ENCODE peak calls at places on chromosomes 6 and 20, in five cellular contexts. G is K562, Z is A549, B is HepG2, H is GM12878. R is an unnamed sample.

GRCh38 chr20:43667341-43668132 is 623 bp downstream of the MYBL2 start:
- DNase-seq in G (peak), Z (peak), B (no peak), H (no peak), R (peak)

GRCh38 chr6:109690373-109690739 is 646 bp downstream of the AK9 start:
- DNase-seq in G (peak), Z (peak), B (peak), H (no peak), R (peak)

GRCh38 chr6:52574709-52575489 is 2.0 kb downstream of the TRAM2 start:
- DNase-seq in G (peak), Z (no peak), B (no peak), H (peak), R (no peak)

GRCh38 chr6:43680583-43681120 is 6.9 kb downstream of the MRPS18A start:
- DNase-seq in G (no peak), Z (no peak), B (no peak), H (no peak), R (no peak)

GRCh38 chr6:49646942-49647341 is 10.3 kb upstream of the RHAG start:
- DNase-seq in G (no peak), Z (no peak), B (no peak), H (no peak), R (no peak)

GRCh38 chr20:63898882-63899558 is 4.1 kb downstream of the DNAJC5 start:
- DNase-seq in G (peak), Z (no peak), B (no peak), H (no peak), R (no peak)

GRCh38 chr6:18978330-18979128 is 591.4 kb downstream of the RNF144B start:
- DNase-seq in G (no peak), Z (peak), B (peak), H (no peak), R (peak)

GRCh38 chr6:34680802-34681515 is 15.6 kb downstream of the ILRUN start:
- DNase-seq in G (no peak), Z (peak), B (no peak), H (no peak), R (no peak)

GRCh38 chr6:90286884-90287488 is 9.7 kb downstream of the BACH2 start:
- DNase-seq in G (peak), Z (peak), B (peak), H (no peak), R (peak)

GRCh38 chr6:13708679-13709261 is 2.9 kb downstream of the RANBP9 start:
- DNase-seq in G (peak), Z (no peak), B (no peak), H (no peak), R (no peak)

DNA sequence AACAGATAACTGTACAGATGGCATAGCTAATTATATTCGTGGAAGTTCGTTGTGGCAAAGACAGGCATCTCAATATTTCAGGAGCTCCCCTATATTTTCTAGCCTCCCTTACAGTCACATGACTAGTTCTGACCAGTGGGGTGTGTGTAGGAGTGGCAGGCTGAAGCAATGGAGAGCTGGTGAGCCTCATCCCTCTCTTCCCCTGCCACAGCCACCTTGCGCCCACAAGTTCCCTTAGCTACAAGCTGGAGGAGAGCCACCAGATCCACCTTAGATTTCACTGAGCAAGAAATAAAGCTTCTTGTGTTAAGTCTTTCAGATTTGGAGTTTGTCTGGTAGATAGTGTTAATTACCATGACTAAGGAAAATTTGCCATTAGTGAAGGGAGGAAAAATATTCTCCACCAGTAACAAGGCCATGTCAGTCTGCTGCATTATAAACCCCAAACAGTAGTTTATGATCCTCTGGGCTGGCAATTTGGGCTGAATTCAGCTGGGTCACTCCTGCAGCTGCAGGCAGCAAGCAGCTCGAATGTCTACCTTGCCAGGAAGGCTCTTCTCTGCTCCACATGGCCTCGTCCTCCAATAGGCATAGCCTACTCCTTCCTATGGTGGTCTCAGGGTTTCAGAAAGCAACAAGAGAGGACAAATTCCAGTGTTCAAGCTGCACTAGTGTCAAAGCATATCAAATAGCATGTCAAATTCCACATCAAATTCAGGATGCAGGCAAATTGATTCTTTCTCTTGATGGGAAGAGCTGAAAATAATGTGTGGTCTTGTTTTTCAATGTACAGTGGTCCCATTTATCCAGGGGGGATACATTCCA is 7.4 kb upstream of the RBCK1 start:
- DNase-seq in G (peak), Z (peak), B (no peak), H (no peak), R (peak)
- TF ChIP-seq JUNB in G (no peak), Z (no peak), B (no peak), H (no peak), R (no peak)

DNA sequence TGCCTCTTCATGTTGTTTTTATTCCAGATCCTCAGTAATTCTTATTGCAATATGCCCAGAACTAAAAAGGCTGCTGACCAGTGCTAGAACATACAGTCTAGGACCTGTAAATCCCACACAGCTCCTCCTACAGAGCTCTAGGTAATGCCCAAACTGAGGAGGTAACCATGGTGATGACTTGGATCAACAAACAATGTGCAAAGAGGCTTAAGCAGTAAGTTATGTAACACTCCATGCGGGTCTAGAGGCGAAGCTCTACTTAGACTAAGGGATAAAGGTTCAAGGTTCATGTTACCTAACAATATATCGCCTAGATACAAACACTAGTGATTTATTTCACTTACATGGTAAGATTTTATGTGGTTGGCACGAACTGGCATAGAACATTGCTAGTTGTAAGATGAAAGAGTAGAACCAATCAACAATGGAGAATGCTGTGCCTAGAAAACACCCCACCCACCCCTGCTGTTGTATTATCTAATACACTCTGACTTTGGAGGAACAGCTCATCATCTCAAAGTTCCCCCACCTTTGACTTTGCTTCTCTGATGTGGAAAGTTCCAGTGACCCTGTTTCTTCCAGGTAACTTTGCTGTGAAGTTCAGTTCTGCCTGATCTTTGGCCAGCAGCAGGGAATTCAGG is 242.4 kb downstream of the ALDH8A1 start:
- DNase-seq in G (no peak), Z (peak), B (peak), H (no peak), R (peak)
- H3K4me2 ChIP-seq in G (no peak), Z (peak), B (no peak), H (no peak), R (no peak)

GRCh38 chr6:112027942-112028674 is 25.8 kb upstream of the CCN6 start:
- DNase-seq in G (no peak), Z (no peak), B (no peak), H (no peak), R (no peak)
- TF ChIP-seq REST in G (no peak), Z (no peak), B (no peak), H (no peak), R (no peak)

GRCh38 chr20:35267092-35267491 is 10.8 kb downstream of the MMP24OS start:
- DNase-seq in G (no peak), Z (no peak), B (no peak), H (no peak), R (no peak)

GRCh38 chr20:35271073-35271882 is 6.6 kb downstream of the MMP24OS start:
- DNase-seq in G (peak), Z (no peak), B (no peak), H (no peak), R (no peak)

GRCh38 chr20:35271904-35272303 is 6.0 kb downstream of the MMP24OS start:
- DNase-seq in G (no peak), Z (no peak), B (no peak), H (no peak), R (no peak)

GRCh38 chr20:35270021-35270902 is 7.7 kb downstream of the MMP24OS start:
- DNase-seq in G (no peak), Z (no peak), B (no peak), H (no peak), R (no peak)

DNA sequence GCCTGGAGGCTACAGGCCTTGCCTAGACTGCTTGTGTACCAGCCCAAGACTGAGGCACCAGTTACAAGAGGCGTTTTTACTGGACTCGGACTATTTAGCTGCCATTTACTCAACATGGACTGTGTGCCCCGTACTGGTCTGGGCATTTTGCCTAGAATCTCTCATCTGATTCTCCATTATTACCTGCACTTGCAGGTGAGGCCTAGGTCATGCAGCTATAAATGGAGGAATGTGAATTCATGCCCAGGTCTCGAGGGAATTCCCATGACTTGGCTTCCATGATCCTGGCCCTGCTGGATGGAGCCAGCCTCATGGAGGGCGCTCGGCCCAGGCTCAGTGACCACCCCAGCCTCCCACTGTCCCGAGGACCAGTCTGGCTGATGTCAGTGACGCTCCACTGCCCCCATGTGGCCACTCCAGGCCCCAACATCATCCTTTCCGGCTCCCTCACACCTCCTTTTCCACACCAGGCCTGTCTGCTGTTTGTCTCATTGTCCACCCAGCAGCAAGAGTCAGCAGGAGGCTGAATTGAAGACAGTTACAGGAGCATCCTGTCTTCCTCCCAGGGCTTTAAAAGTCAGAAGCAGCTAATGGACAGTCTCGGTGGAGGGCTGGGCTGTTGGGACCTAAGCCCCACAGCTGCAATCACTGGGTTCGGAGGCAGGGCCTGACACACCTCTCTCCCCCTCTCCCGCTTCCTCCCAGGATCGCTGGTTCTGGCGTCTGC is 8.7 kb downstream of the MMP24OS start:
- DNase-seq in G (peak), Z (peak), B (peak), H (no peak), R (peak)
- TF ChIP-seq JUNB in G (no peak), Z (no peak), B (no peak), H (no peak), R (no peak)

GRCh38 chr6:74133073-74133472 is 437.1 kb downstream of the CD109 start:
- DNase-seq in G (no peak), Z (no peak), B (no peak), H (no peak), R (no peak)

GRCh38 chr6:74137910-74138309 is 441.9 kb downstream of the CD109 start:
- DNase-seq in G (no peak), Z (peak), B (peak), H (no peak), R (peak)
- H3K4me2 ChIP-seq in G (no peak), Z (no peak), B (no peak), H (no peak), R (no peak)

GRCh38 chr6:115554060-115554459 is 506.6 kb downstream of the FRK start:
- DNase-seq in G (no peak), Z (no peak), B (no peak), H (no peak), R (peak)
- TF ChIP-seq REST in G (no peak), Z (no peak), B (no peak), H (no peak), R (no peak)

DNA sequence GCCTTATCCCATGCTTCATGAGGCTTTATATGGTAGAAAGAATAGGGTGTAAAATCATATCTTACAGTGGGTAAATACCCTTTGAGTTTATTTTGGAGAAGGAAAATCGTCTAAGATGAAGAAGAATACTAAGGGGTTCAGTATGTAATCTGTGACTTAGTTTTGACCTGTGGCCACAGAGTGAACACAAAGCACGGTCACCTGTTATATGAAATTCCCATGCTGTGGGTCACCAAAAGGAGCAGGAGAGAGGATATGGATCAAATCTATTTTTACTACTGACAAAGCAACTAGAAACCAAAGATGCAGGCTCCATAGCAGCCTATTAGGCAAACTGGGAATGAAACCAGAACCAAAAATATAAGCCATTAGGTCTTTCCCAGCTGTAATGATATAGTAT is 3.6 kb upstream of the HAO1 start:
- DNase-seq in G (no peak), Z (no peak), B (no peak), H (no peak), R (no peak)
- TF ChIP-seq JUNB in G (no peak), Z (no peak), B (no peak), H (no peak), R (no peak)

GRCh38 chr6:36694616-36695015 is 3.0 kb upstream of the RAB44 start:
- DNase-seq in G (no peak), Z (no peak), B (no peak), H (no peak), R (no peak)
- H3K4me2 ChIP-seq in G (no peak), Z (no peak), B (no peak), H (no peak), R (no peak)

GRCh38 chr6:29628419-29629281 is 4.3 kb downstream of the GABBR1 start:
- DNase-seq in G (peak), Z (peak), B (peak), H (no peak), R (peak)
- TF ChIP-seq REST in G (no peak), Z (no peak), B (no peak), H (no peak), R (no peak)

GRCh38 chr6:151084275-151084674 is 155.5 kb upstream of the AKAP12 start:
- DNase-seq in G (no peak), Z (no peak), B (no peak), H (no peak), R (no peak)

GRCh38 chr6:151088599-151088935 is 151.2 kb upstream of the AKAP12 start:
- DNase-seq in G (no peak), Z (no peak), B (no peak), H (no peak), R (no peak)

GRCh38 chr6:151091571-151091970 is 148.2 kb upstream of the AKAP12 start:
- DNase-seq in G (no peak), Z (no peak), B (no peak), H (no peak), R (no peak)

GRCh38 chr6:151089916-151090443 is 149.8 kb upstream of the AKAP12 start:
- DNase-seq in G (no peak), Z (no peak), B (no peak), H (no peak), R (peak)

DNA sequence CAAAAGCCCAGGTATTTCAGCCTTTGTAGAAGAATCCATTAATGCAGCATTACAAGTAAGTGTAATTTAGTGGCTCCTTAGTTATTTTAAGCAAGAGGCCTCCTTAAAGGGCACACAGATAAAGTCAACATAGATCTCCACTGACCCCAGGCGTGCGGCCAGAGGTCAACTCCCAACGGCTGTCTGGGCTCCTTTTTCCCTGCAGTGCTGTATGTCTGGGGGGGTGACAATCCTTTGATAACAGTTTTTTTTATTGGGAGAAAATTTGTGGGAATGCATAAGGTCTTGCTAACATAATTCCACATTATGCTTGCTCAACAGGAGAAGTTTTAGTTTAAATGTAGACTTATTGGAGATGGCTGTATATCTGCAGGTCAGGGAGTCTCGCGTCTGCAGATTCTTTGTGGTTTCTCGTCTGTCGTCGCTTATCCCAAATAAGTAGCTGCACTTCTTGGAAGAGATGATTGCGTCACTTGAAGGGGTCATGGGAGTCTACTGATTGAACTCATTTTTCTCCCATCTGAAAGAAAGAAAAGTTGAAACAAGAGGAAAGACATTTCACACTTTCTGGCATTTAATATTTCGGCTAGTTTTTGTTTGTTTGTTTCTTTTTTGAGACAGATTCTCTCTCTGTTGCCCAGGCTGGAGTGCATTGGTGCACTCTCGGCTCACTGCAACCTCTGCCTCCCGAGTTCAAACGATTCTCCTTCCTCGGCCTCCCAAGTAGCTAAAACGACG is 151.7 kb upstream of the AKAP12 start:
- DNase-seq in G (peak), Z (peak), B (peak), H (no peak), R (peak)
- TF ChIP-seq JUNB in G (no peak), Z (no peak), B (no peak), H (no peak), R (no peak)